ENCODE peak calls at places on chromosomes 5 and 9, in eight cellular contexts. T, W, S, V, H, J, E and C are unnamed samples.
A peak's percentile ranks its signal among the peaks of the same experiment; 100 is the strongest.

GRCh38 chr9:88197781-88198345 is 59.6 kb upstream of the SPATA31C2 start:
- DNase-seq in E (no peak), H (no peak), T (no peak), W (no peak), J (no peak), V (no peak), S (no peak), C (no peak)

GRCh38 chr5:56840597-56840996 is 25.2 kb downstream of the MAP3K1 start:
- DNase-seq in S (no peak), W (no peak), V (no peak), H (no peak), E (no peak), T (no peak), J (no peak), C (no peak)

GRCh38 chr9:18947772-18948391 is 85.1 kb downstream of the SAXO1 start:
- DNase-seq in E (no peak), T (no peak), W (no peak), H (no peak), J (no peak), V (no peak), S (no peak), C (no peak)

GRCh38 chr5:35938518-35939227 is at the start of gene CAPSL:
- DNase-seq in T (peak; percentile 68), H (peak; percentile 41), V (no peak), W (no peak), S (peak; percentile 98), E (no peak), J (peak; percentile 36), C (peak; percentile 13)

GRCh38 chr9:111992523-111992922 is 95.9 kb downstream of the UGCG start:
- DNase-seq in E (no peak), W (no peak), V (no peak), J (peak; percentile 61), H (no peak), T (no peak), S (no peak), C (no peak)

GRCh38 chr5:96930058-96930457 is 5.8 kb upstream of the LNPEP start:
- DNase-seq in S (no peak), H (no peak), V (no peak), W (no peak), T (no peak), J (no peak), E (no peak), C (no peak)

GRCh38 chr9:78831726-78832125 is 534.8 kb downstream of the PSAT1 start:
- DNase-seq in J (no peak), V (no peak), E (no peak), S (no peak), H (no peak), W (no peak), T (no peak), C (no peak)

GRCh38 chr5:42242210-42242609 is 181.0 kb upstream of the GHR start:
- DNase-seq in E (no peak), W (no peak), H (no peak), S (no peak), T (no peak), J (no peak), V (no peak), C (no peak)

GRCh38 chr5:179613460-179614071 is 9.9 kb downstream of the HNRNPH1 start:
- DNase-seq in H (no peak), W (no peak), E (peak; percentile 49), J (no peak), T (peak; percentile 54), V (no peak), S (no peak), C (no peak)

GRCh38 chr9:72464819-72465218 is 56.6 kb upstream of the TMC1 start:
- DNase-seq in S (no peak), H (no peak), V (no peak), E (no peak), T (no peak), W (no peak), J (no peak), C (no peak)

GRCh38 chr5:56815657-56816545 is 552 bp downstream of the MAP3K1 start:
- DNase-seq in W (no peak), S (peak; percentile 46), J (no peak), T (peak; percentile 68), H (peak; percentile 34), E (peak; percentile 93), V (no peak), C (peak; percentile 51)

GRCh38 chr9:88072831-88073365 is 65.4 kb downstream of the SPATA31C2 start:
- DNase-seq in H (no peak), E (no peak), J (no peak), S (no peak), V (no peak), W (no peak), T (no peak), C (no peak)

GRCh38 chr9:91948423-91949292 is 1.4 kb downstream of the ROR2 start:
- DNase-seq in V (peak; percentile 89), J (peak; percentile 65), H (peak; percentile 76), W (no peak), T (peak; percentile 92), E (no peak), S (peak; percentile 88), C (peak; percentile 66)

GRCh38 chr9:4986783-4987182 is 1.7 kb downstream of the JAK2 start:
- DNase-seq in W (no peak), V (no peak), E (no peak), S (no peak), H (no peak), T (no peak), J (no peak), C (no peak)

GRCh38 chr9:4986291-4986690 is 1.2 kb downstream of the JAK2 start:
- DNase-seq in J (no peak), E (no peak), T (no peak), S (no peak), V (no peak), H (no peak), W (no peak), C (no peak)

GRCh38 chr9:4984571-4985375 is at the start of gene JAK2:
- DNase-seq in S (peak; percentile 90), W (peak; percentile 88), H (peak; percentile 90), T (peak; percentile 96), V (peak; percentile 96), J (peak; percentile 80), E (peak; percentile 97), C (peak; percentile 91)

GRCh38 chr9:4985376-4986266 is 549 bp downstream of the JAK2 start:
- DNase-seq in J (peak; percentile 4), E (peak; percentile 83), H (peak; percentile 43), T (peak; percentile 74), W (no peak), V (no peak), S (peak; percentile 67), C (peak; percentile 77)

GRCh38 chr9:4987996-4988421 is 2.9 kb downstream of the JAK2 start:
- DNase-seq in E (no peak), W (peak; percentile 66), T (no peak), J (peak; percentile 48), S (peak; percentile 96), V (no peak), H (peak; percentile 35), C (peak; percentile 22)
- H3K27ac ChIP-seq in E (no peak overlapping the region), W (no peak overlapping the region), T (no peak overlapping the region), J (no peak overlapping the region), S (no peak overlapping the region), V (peak overlapping the region; percentile 3), H (no peak overlapping the region), C (peak overlapping the region; percentile 16)

DNA sequence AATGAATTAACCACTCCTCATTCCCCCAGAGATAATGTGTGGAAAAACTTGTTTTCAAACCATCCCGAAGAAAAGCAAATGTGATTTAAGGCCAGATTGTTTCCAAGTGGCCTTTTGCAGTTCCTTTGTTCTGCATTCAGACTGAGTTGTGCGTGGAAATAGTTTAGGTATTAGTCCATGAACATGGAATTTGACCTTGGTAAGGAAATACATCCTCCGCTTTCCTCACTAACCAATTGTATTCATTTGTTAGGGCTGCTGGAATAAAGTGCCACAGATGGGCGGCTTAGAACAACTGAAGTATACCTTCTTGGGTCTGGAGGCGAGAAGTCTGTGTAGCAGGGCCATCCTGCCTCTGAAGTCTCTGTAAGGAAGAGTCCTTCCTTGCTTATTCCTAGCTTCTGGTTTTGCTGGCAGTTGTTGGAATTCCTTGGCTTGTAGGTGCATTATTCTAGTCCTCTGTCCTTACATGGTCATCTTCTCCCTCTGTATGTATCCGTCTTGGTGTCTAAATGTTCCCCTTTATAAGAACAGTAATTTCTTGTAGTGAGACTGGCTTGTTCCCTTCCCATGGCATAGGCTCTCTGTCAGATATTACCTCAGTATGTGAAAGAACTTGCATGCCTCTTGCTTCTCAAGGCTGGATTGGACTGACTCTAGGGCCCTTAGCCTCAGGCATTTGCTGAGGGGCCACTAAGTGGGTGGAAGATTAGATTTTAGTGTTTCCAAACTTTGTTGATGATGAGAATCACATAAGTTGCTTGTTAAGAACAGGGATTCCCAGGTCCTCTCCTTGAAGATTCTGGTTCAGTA is 53.9 kb downstream of the RAI14 start:
- DNase-seq in V (no peak), W (peak; percentile 64), T (no peak), H (no peak), S (no peak), E (no peak), J (no peak), C (no peak)
- TF ChIP-seq POLR2AphosphoS5 in V (no peak), W (no peak), T (no peak), H (no peak), S (no peak), E (no peak), J (no peak), C (no peak)

GRCh38 chr5:83983852-83984251 is 263.2 kb upstream of the HAPLN1 start:
- DNase-seq in J (no peak), T (no peak), W (no peak), V (no peak), H (no peak), E (no peak), S (no peak), C (no peak)
- TF ChIP-seq CTCF in J (no peak), T (no peak), W (no peak), V (no peak), H (no peak), E (no peak), S (no peak), C (no peak)

DNA sequence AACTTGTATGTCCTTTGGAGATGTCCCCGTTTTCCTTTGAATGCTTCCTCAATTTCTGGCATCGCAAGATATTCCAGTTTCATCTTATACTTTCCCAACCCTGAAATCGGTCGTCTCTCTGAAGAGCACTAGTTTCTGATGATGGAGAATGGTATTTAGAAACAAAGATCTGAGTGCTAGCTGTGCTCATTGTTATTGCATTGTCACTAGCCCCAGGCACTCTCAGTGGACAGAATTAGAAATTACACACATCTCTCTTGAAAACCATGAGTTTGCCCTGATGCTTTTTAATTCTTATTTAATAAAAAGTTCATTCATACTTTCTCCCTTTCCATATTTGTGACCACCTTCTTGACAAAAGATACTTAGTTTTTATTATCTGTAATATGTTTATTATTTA is 67.7 kb downstream of the C9orf152 start:
- DNase-seq in W (no peak), E (no peak), V (no peak), H (no peak), S (no peak), T (no peak), J (no peak), C (no peak)
- H3K27ac ChIP-seq in W (no peak overlapping the region), E (no peak overlapping the region), V (no peak overlapping the region), H (no peak overlapping the region), S (no peak overlapping the region), T (no peak overlapping the region), J (no peak overlapping the region), C (no peak overlapping the region)

GRCh38 chr5:37696190-37697021 is 143.4 kb downstream of the GDNF start:
- DNase-seq in S (peak; percentile 14), T (no peak), J (peak; percentile 78), W (peak; percentile 52), V (no peak), E (no peak), H (no peak), C (no peak)

GRCh38 chr5:37695651-37696050 is 144.2 kb downstream of the GDNF start:
- DNase-seq in T (no peak), E (no peak), S (no peak), W (no peak), J (no peak), V (no peak), H (no peak), C (no peak)

GRCh38 chr5:37694867-37695266 is 145.0 kb downstream of the GDNF start:
- DNase-seq in T (no peak), J (no peak), V (no peak), H (no peak), W (no peak), E (no peak), S (no peak), C (no peak)
- TF ChIP-seq POLR2AphosphoS5 in T (no peak), J (no peak), V (no peak), H (no peak), W (no peak), E (no peak), S (no peak), C (no peak)